ENCODE peak calls at places on chromosomes 11 and 22, in four cellular contexts. Q, K, C and I are unnamed samples.

GRCh38 chr11:129639300-129639699 is 176.3 kb upstream of the TMEM45B start:
- DNase-seq in Q (no peak), K (peak), C (peak), I (no peak)

GRCh38 chr11:82998697-82999096 is 73.0 kb downstream of the RAB30 start:
- DNase-seq in Q (no peak), K (no peak), C (no peak), I (no peak)

GRCh38 chr11:94400839-94401772 is at the start of gene GPR83:
- DNase-seq in Q (peak), K (no peak), C (no peak), I (no peak)

GRCh38 chr22:37472418-37473006 is 13.7 kb downstream of the MFNG start:
- DNase-seq in Q (no peak), K (peak), C (no peak), I (no peak)

GRCh38 chr11:70641366-70641765 is 243.0 kb downstream of the CTTN start:
- DNase-seq in Q (no peak), K (no peak), C (no peak), I (peak)

GRCh38 chr11:117378966-117379865 is 51.6 kb downstream of the CEP164 start:
- DNase-seq in Q (no peak), K (no peak), C (no peak), I (no peak)

GRCh38 chr11:77407613-77408012 is 66.3 kb downstream of the PAK1 start:
- DNase-seq in Q (no peak), K (peak), C (no peak), I (no peak)

GRCh38 chr22:36409911-36410756 is 22.4 kb upstream of the MYH9 start:
- DNase-seq in Q (peak), K (no peak), C (no peak), I (no peak)

GRCh38 chr11:113579292-113579940 is 104.2 kb upstream of the DRD2 start:
- DNase-seq in Q (no peak), K (no peak), C (no peak), I (no peak)

GRCh38 chr11:34696876-34697275 is 76.0 kb downstream of the EHF start:
- DNase-seq in Q (no peak), K (no peak), C (no peak), I (no peak)